ENCODE peak calls at places on chromosomes 11 and 22, in six cellular contexts. M is pancreas, O is cardiac fibroblast, R is AG04449, J is fibroblast of villous mesenchyme, V is fibroblast of the aortic adventitia. X is an unnamed sample.

GRCh38 chr11:121961228-121961860 is 154.7 kb downstream of the BLID start:
- DNase-seq in M (no peak), J (peak), V (peak), R (no peak), O (no peak), X (no peak)

GRCh38 chr11:73894725-73895335 is 18.0 kb downstream of the PAAF1 start:
- DNase-seq in R (no peak), V (peak), M (no peak), J (no peak), O (peak), X (no peak)

GRCh38 chr11:78420796-78421209 is 3.2 kb upstream of the GAB2 start:
- DNase-seq in J (peak), M (peak), V (peak), O (peak), R (peak), X (peak)

GRCh38 chr11:61917357-61918109 is at the start of gene RAB3IL1:
- DNase-seq in R (no peak), M (peak), J (peak), O (peak), V (peak), X (peak)

GRCh38 chr22:37020192-37020479 is 594 bp downstream of the MPST start:
- DNase-seq in V (peak), M (no peak), J (peak), O (peak), R (no peak), X (no peak)

GRCh38 chr11:94504689-94505293 is 7.5 kb upstream of the C11orf97 start:
- DNase-seq in R (no peak), O (peak), V (peak), J (peak), M (no peak), X (no peak)

GRCh38 chr22:34814260-34814659 is 251.7 kb upstream of the ISX start:
- DNase-seq in O (no peak), J (no peak), R (no peak), V (no peak), M (no peak), X (no peak)

GRCh38 chr11:69010361-69010891 is 2.6 kb downstream of the MRGPRF start:
- DNase-seq in M (no peak), R (no peak), J (no peak), V (no peak), O (no peak), X (no peak)

GRCh38 chr11:66288138-66288865 is 641 bp downstream of the YIF1A start:
- DNase-seq in O (peak), R (no peak), M (peak), V (no peak), J (peak), X (no peak)

GRCh38 chr11:68373189-68373809 is 60.9 kb downstream of the LRP5 start:
- DNase-seq in M (no peak), R (peak), V (peak), O (no peak), J (peak), X (no peak)

GRCh38 chr11:110761994-110762393 is 49.8 kb upstream of the ARHGAP20 start:
- DNase-seq in O (no peak), J (no peak), R (no peak), M (no peak), V (no peak), X (no peak)

GRCh38 chr11:61369372-61370348 is 7.5 kb downstream of the TMEM138 start:
- DNase-seq in O (peak), M (peak), V (peak), J (peak), R (no peak), X (no peak)

GRCh38 chr22:20783844-20784723 is 10.2 kb downstream of the SERPIND1 start:
- DNase-seq in V (peak), J (peak), R (no peak), M (peak), O (peak), X (no peak)

GRCh38 chr11:17013548-17014320 is 480 bp downstream of the PLEKHA7 start:
- DNase-seq in R (no peak), O (no peak), V (no peak), J (no peak), M (peak), X (no peak)

GRCh38 chr11:2214527-2215229 is 43.1 kb upstream of the TH start:
- DNase-seq in O (no peak), V (no peak), R (no peak), J (no peak), M (no peak), X (peak)

GRCh38 chr11:96393753-96394348 is 4.0 kb downstream of the JRKL start:
- DNase-seq in M (no peak), V (peak), O (peak), R (no peak), J (peak), X (no peak)

GRCh38 chr11:86182976-86183584 is 61.5 kb upstream of the EED start:
- DNase-seq in M (no peak), R (no peak), V (no peak), J (no peak), O (peak), X (no peak)

GRCh38 chr11:73156686-73157085 is 14.6 kb upstream of the FCHSD2 start:
- DNase-seq in R (no peak), V (no peak), M (no peak), O (no peak), J (no peak), X (peak)

GRCh38 chr11:126190792-126191191 is 20.7 kb downstream of the RPUSD4 start:
- DNase-seq in O (no peak), V (no peak), J (no peak), R (no peak), M (no peak), X (no peak)

GRCh38 chr11:87063982-87064381 is 26.2 kb downstream of the TMEM135 start:
- DNase-seq in J (peak), V (no peak), R (no peak), O (peak), M (no peak), X (no peak)

GRCh38 chr11:69388661-69389060 is 92.8 kb upstream of the LINC01488 start:
- DNase-seq in O (peak), R (no peak), M (no peak), V (no peak), J (no peak), X (no peak)

GRCh38 chr11:88469828-88470227 is 132.3 kb upstream of the CTSC start:
- DNase-seq in O (peak), V (no peak), R (no peak), J (no peak), M (no peak), X (no peak)

GRCh38 chr11:121643530-121644512 is 191.1 kb upstream of the SORL1-AS1 start:
- DNase-seq in M (no peak), R (no peak), O (no peak), V (no peak), J (no peak), X (no peak)

GRCh38 chr11:126310229-126310991 is 6.5 kb downstream of the DCPS start:
- DNase-seq in M (peak), O (peak), R (no peak), V (peak), J (peak), X (peak)

GRCh38 chr11:65014146-65014960 is at the start of gene ARL2:
- DNase-seq in O (no peak), J (peak), R (no peak), M (peak), V (no peak), X (peak)

GRCh38 chr11:2387266-2387982 is 10.3 kb downstream of the CD81 start:
- DNase-seq in V (peak), O (peak), M (no peak), R (no peak), J (peak), X (no peak)

GRCh38 chr11:1336836-1337646 is 27.6 kb upstream of the TOLLIP start:
- DNase-seq in V (no peak), M (peak), J (no peak), O (no peak), R (no peak), X (peak)

GRCh38 chr11:46003647-46004046 is 81.2 kb downstream of the LARGE2 start:
- DNase-seq in M (no peak), R (no peak), O (peak), V (peak), J (peak), X (no peak)

GRCh38 chr22:33919591-33920501 is at the start of gene LARGE1:
- DNase-seq in J (no peak), V (peak), R (no peak), M (peak), O (peak), X (no peak)

GRCh38 chr11:69662021-69662698 is 13.0 kb downstream of the LTO1 start:
- DNase-seq in O (peak), R (no peak), J (no peak), V (peak), M (no peak), X (no peak)

GRCh38 chr22:17891427-17892167 is 117.3 kb upstream of the BID start:
- DNase-seq in R (no peak), M (no peak), O (no peak), V (no peak), J (no peak), X (no peak)

GRCh38 chr22:38732251-38732815 is 23.5 kb downstream of the SUN2 start:
- DNase-seq in O (no peak), M (no peak), R (no peak), J (no peak), V (no peak), X (no peak)

GRCh38 chr11:118396097-118396501 is 5.3 kb upstream of the ATP5MG start:
- DNase-seq in V (no peak), O (no peak), J (no peak), M (no peak), R (no peak), X (no peak)

GRCh38 chr22:29457730-29458129 is 19.3 kb downstream of the RFPL1 start:
- DNase-seq in M (peak), J (peak), V (peak), R (no peak), O (peak), X (no peak)

GRCh38 chr11:118175031-118175531 is 1.4 kb downstream of the SCN2B start:
- DNase-seq in V (peak), R (no peak), J (no peak), O (no peak), M (no peak), X (no peak)

GRCh38 chr22:39408807-39409206 is 9.2 kb downstream of the TAB1 start:
- DNase-seq in J (no peak), R (no peak), O (no peak), M (no peak), V (no peak), X (no peak)

GRCh38 chr11:13335319-13335718 is 57.7 kb downstream of the BMAL1 start:
- DNase-seq in M (peak), O (peak), V (peak), R (no peak), J (peak), X (no peak)

GRCh38 chr11:45449036-45449601 is 163.0 kb upstream of the SYT13 start:
- DNase-seq in O (no peak), V (no peak), J (no peak), R (no peak), M (no peak), X (no peak)

GRCh38 chr11:130645164-130645859 is 196.9 kb downstream of the ADAMTS15 start:
- DNase-seq in J (no peak), R (no peak), O (no peak), V (no peak), M (no peak), X (no peak)

GRCh38 chr11:130641884-130642283 is 193.4 kb downstream of the ADAMTS15 start:
- DNase-seq in R (no peak), J (no peak), V (no peak), O (no peak), M (no peak), X (no peak)

GRCh38 chr11:130646881-130647280 is 198.4 kb downstream of the ADAMTS15 start:
- DNase-seq in V (peak), J (no peak), O (no peak), M (no peak), R (no peak), X (no peak)

GRCh38 chr11:130642994-130643393 is 194.5 kb downstream of the ADAMTS15 start:
- DNase-seq in O (no peak), R (no peak), J (no peak), M (no peak), V (no peak), X (no peak)

DNA sequence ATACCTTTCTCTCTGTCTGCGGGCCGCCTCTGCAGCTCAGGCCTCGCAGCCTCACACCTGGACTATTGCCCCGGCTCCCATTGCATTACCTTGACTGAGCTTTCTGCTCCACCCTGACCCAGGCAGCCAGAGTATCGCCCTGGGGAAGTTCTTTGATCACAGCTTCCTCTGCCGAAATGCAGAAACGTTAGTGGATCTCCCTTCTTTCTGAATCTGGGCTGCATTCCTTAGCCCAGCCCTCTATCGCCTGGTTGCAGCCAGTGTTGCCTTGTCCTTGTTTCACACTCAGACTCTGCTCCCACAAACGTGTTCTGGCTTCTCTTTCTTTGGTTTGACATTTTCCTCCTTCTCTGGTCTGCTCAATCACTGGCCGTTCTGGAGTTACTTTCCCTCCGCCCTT is 195.7 kb downstream of the ADAMTS15 start:
- DNase-seq in J (no peak), R (no peak), O (no peak), V (peak), M (no peak), X (no peak)
- H3K4me3 ChIP-seq in J (no peak), R (no peak), O (no peak), V (no peak), M (no peak), X (no peak)

GRCh38 chr22:23714596-23715588 is 24.1 kb downstream of the RGL4 start:
- DNase-seq in R (no peak), O (no peak), J (no peak), M (no peak), V (no peak), X (no peak)
- TF ChIP-seq CTCF in R (no peak), O (no peak), J (no peak), M (no peak), V (no peak), X (no peak)

GRCh38 chr11:12121504-12121903 is 11.1 kb downstream of the MICAL2 start:
- DNase-seq in V (no peak), M (no peak), O (no peak), J (no peak), R (no peak), X (no peak)

GRCh38 chr11:12121011-12121410 is 10.6 kb downstream of the MICAL2 start:
- DNase-seq in M (no peak), J (no peak), O (no peak), R (no peak), V (no peak), X (no peak)

GRCh38 chr11:12118940-12119339 is 8.6 kb downstream of the MICAL2 start:
- DNase-seq in R (no peak), O (no peak), M (no peak), J (peak), V (no peak), X (no peak)

GRCh38 chr11:12120031-12121008 is 9.9 kb downstream of the MICAL2 start:
- DNase-seq in M (no peak), O (no peak), J (peak), V (no peak), R (no peak), X (no peak)

DNA sequence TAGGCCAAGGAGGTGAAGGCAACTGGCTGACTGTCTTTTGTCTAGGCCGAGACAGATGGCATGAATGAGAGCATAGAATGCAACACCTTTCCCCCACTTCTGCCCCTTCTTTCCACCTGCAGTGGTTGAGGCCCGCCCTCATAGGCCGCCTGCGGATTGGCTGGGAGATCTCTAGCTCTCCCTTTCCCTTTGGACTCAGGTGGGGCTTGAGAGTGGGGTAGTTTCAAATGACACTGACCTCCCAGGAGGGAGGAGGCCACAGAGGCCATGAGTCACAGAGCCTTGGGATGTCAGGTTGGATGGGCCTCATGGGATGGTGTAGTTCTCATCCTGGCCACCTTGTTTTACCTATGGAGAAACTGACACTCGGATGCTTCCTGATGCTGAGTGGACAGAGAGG is 9.1 kb downstream of the MICAL2 start:
- DNase-seq in M (no peak), V (no peak), R (no peak), J (no peak), O (no peak), X (no peak)
- H3K4me3 ChIP-seq in M (no peak), V (no peak), R (no peak), J (no peak), O (no peak), X (peak)

DNA sequence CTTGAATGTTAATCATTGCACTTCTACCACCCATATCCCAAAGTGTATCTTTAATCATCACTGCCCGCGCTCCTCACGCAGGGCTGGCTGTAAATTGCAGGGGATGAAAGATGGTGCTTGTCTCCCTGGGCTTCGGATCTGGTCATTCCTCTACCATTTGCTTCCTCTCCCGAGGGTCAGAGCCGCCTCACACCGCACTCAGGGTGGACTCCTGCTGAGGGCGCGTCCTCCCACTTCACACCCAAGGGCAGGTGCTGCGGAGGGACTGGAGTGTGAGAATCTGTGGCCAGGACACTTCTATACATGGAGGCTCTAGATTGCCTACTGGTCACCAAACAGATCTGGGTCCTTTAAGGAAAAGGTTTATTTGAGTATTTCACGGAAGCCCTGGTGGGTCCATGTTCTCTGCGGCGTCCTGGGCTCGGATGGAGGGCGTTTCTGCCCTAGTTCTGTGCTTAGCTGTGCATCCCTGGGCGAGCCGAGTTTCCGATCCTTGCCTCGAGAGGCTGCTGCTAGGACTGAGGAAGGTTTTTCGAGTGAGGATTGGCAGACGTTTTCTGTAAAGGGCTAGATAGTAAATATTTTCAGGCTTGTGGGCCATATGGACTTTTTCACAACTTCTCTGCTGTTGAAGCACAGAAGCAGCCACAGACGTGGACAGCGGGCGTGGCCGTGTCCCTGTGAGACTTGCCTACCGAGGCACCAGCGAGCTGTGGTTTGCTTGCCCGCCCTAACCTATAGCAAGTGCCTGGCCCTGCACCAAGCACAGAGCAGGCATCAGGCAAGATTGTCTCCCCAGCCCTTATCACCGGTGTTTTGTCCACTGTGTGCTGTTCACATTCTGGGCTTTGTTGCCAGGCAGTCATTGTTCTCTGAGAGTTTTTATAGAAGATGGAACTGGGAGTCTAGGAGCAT is 279.0 kb downstream of the TBC1D22A start:
- DNase-seq in O (no peak), R (no peak), M (no peak), J (no peak), V (no peak), X (no peak)
- TF ChIP-seq CTCF in O (no peak), R (no peak), M (no peak), J (no peak), V (no peak), X (no peak)

GRCh38 chr22:50269573-50270301 is 443 bp downstream of the MAPK11 start:
- DNase-seq in V (peak), O (peak), M (peak), R (no peak), J (no peak), X (no peak)

GRCh38 chr22:50266994-50267393 is 3.2 kb downstream of the MAPK11 start:
- DNase-seq in R (no peak), M (no peak), O (no peak), J (no peak), V (no peak), X (no peak)

GRCh38 chr22:50267591-50268390 is 2.4 kb downstream of the MAPK11 start:
- DNase-seq in J (peak), M (peak), O (peak), V (peak), R (no peak), X (no peak)

GRCh38 chr22:50270302-50271010 is at the start of gene MAPK11:
- DNase-seq in R (no peak), M (peak), V (peak), O (peak), J (peak), X (no peak)

GRCh38 chr22:50268655-50269113 is 1.5 kb downstream of the MAPK11 start:
- DNase-seq in M (peak), O (no peak), J (no peak), R (no peak), V (no peak), X (no peak)
- H3K4me3 ChIP-seq in M (no peak), O (no peak), J (no peak), R (no peak), V (no peak), X (peak)

GRCh38 chr11:134503104-134503503 is 91.1 kb upstream of the B3GAT1 start:
- DNase-seq in R (no peak), J (no peak), M (no peak), V (no peak), O (no peak), X (no peak)

GRCh38 chr11:134503596-134503995 is 91.6 kb upstream of the B3GAT1 start:
- DNase-seq in J (no peak), V (no peak), O (no peak), M (no peak), R (no peak), X (no peak)

GRCh38 chr11:134505125-134505524 is 93.1 kb upstream of the B3GAT1 start:
- DNase-seq in R (no peak), M (no peak), V (no peak), J (no peak), O (no peak), X (no peak)

GRCh38 chr11:134506046-134506445 is 94.0 kb upstream of the B3GAT1 start:
- DNase-seq in V (no peak), O (no peak), M (no peak), J (no peak), R (no peak), X (no peak)

GRCh38 chr11:134504146-134504905 is 92.3 kb upstream of the B3GAT1 start:
- DNase-seq in J (no peak), V (no peak), R (no peak), M (no peak), O (no peak), X (no peak)
- TF ChIP-seq CTCF in J (no peak), V (no peak), R (no peak), M (no peak), O (no peak), X (no peak)